ENCODE peak calls at places on chromosomes 1 and 21, in five cellular contexts. One of them, this sample, is unnamed. For H3K4me1, the result is how much of the 10 kb centered on the place peaks cover.

GRCh38 chr1:220926146-220926545 is 46.9 kb downstream of the HLX start:
- DNase-seq in heart left ventricle: no peak
- DNase-seq in heart right ventricle: no peak
- DNase-seq in sigmoid colon: no peak
- DNase-seq in A549: no peak
- DNase-seq in this sample: no peak

GRCh38 chr21:42031816-42032215 is 21.7 kb upstream of the ZBTB21 start:
- DNase-seq in A549: no peak
- DNase-seq in heart left ventricle: no peak
- DNase-seq in sigmoid colon: no peak
- DNase-seq in heart right ventricle: no peak
- DNase-seq in this sample: no peak

GRCh38 chr1:33654267-33654832 is 181.9 kb downstream of the ZSCAN20 start:
- DNase-seq in sigmoid colon: no peak
- DNase-seq in heart right ventricle: no peak
- DNase-seq in A549: no peak
- DNase-seq in heart left ventricle: no peak
- DNase-seq in this sample: peak

GRCh38 chr1:244844155-244845121 is 9.0 kb downstream of the COX20 start:
- DNase-seq in heart right ventricle: no peak
- DNase-seq in A549: no peak
- DNase-seq in heart left ventricle: no peak
- DNase-seq in sigmoid colon: no peak
- DNase-seq in this sample: no peak

GRCh38 chr1:81435175-81435574 is 365.6 kb upstream of the ADGRL2 start:
- DNase-seq in sigmoid colon: no peak
- DNase-seq in heart left ventricle: no peak
- DNase-seq in A549: no peak
- DNase-seq in heart right ventricle: no peak
- DNase-seq in this sample: no peak

GRCh38 chr1:224894915-224895314 is 34.6 kb upstream of the DNAH14 start:
- DNase-seq in sigmoid colon: no peak
- DNase-seq in heart left ventricle: no peak
- DNase-seq in A549: peak
- DNase-seq in heart right ventricle: no peak
- DNase-seq in this sample: no peak

GRCh38 chr1:227333423-227333822 is 15.1 kb upstream of the CDC42BPA start:
- DNase-seq in heart right ventricle: no peak
- DNase-seq in sigmoid colon: no peak
- DNase-seq in heart left ventricle: no peak
- DNase-seq in A549: no peak
- DNase-seq in this sample: no peak

GRCh38 chr1:99441234-99442095 is 177.2 kb downstream of the PLPPR4 start:
- DNase-seq in heart right ventricle: no peak
- DNase-seq in sigmoid colon: no peak
- DNase-seq in heart left ventricle: no peak
- DNase-seq in A549: no peak
- DNase-seq in this sample: no peak

GRCh38 chr1:12424793-12425192 is 193.2 kb downstream of the DHRS3 start:
- DNase-seq in A549: no peak
- DNase-seq in heart left ventricle: no peak
- DNase-seq in sigmoid colon: no peak
- DNase-seq in heart right ventricle: no peak
- DNase-seq in this sample: no peak

GRCh38 chr1:114131526-114132220 is 22.0 kb downstream of the SYT6 start:
- DNase-seq in heart right ventricle: no peak
- DNase-seq in A549: no peak
- DNase-seq in sigmoid colon: peak
- DNase-seq in heart left ventricle: no peak
- DNase-seq in this sample: no peak

GRCh38 chr1:67004176-67004575 is 49.8 kb downstream of the SLC35D1 start:
- DNase-seq in heart right ventricle: no peak
- DNase-seq in A549: no peak
- DNase-seq in heart left ventricle: no peak
- DNase-seq in sigmoid colon: no peak
- DNase-seq in this sample: no peak

GRCh38 chr1:178576841-178577240 is 63.9 kb downstream of the TEX35 start:
- DNase-seq in A549: no peak
- DNase-seq in heart left ventricle: no peak
- DNase-seq in heart right ventricle: no peak
- DNase-seq in sigmoid colon: no peak
- DNase-seq in this sample: no peak

GRCh38 chr1:26278835-26279597 is 870 bp upstream of the SH3BGRL3 start:
- DNase-seq in heart left ventricle: no peak
- DNase-seq in A549: no peak
- DNase-seq in heart right ventricle: no peak
- DNase-seq in sigmoid colon: no peak
- DNase-seq in this sample: no peak

GRCh38 chr1:186708578-186709203 is 28.5 kb upstream of the PTGS2 start:
- DNase-seq in heart left ventricle: no peak
- DNase-seq in sigmoid colon: no peak
- DNase-seq in heart right ventricle: no peak
- DNase-seq in A549: peak
- DNase-seq in this sample: no peak

GRCh38 chr1:5884110-5884509 is 108.1 kb downstream of the NPHP4 start:
- DNase-seq in A549: no peak
- DNase-seq in heart right ventricle: no peak
- DNase-seq in sigmoid colon: no peak
- DNase-seq in heart left ventricle: peak
- DNase-seq in this sample: no peak

GRCh38 chr1:77779529-77780281 is at the start of gene MIGA1:
- DNase-seq in A549: peak
- DNase-seq in heart right ventricle: peak
- DNase-seq in heart left ventricle: peak
- DNase-seq in sigmoid colon: peak
- DNase-seq in this sample: peak

GRCh38 chr1:25145775-25146381 is 86.4 kb downstream of the SYF2 start:
- DNase-seq in sigmoid colon: no peak
- DNase-seq in A549: no peak
- DNase-seq in heart right ventricle: no peak
- DNase-seq in heart left ventricle: no peak
- DNase-seq in this sample: no peak

GRCh38 chr1:211559222-211560010 is 19.5 kb downstream of the SLC30A1 start:
- DNase-seq in A549: no peak
- DNase-seq in heart left ventricle: no peak
- DNase-seq in heart right ventricle: no peak
- DNase-seq in sigmoid colon: no peak
- DNase-seq in this sample: no peak

GRCh38 chr1:226641671-226642231 is 93.2 kb downstream of the STUM start:
- DNase-seq in heart right ventricle: no peak
- DNase-seq in sigmoid colon: peak
- DNase-seq in heart left ventricle: peak
- DNase-seq in A549: no peak
- DNase-seq in this sample: no peak

GRCh38 chr1:48870596-48870995 is 93.9 kb upstream of the BEND5 start:
- DNase-seq in heart left ventricle: no peak
- DNase-seq in heart right ventricle: no peak
- DNase-seq in A549: peak
- DNase-seq in sigmoid colon: no peak
- DNase-seq in this sample: peak

GRCh38 chr1:24639881-24640280 is 3.2 kb upstream of the SRRM1 start:
- DNase-seq in heart right ventricle: no peak
- DNase-seq in sigmoid colon: no peak
- DNase-seq in A549: no peak
- DNase-seq in heart left ventricle: no peak
- DNase-seq in this sample: no peak

GRCh38 chr1:202160377-202160940 is at the start of gene PTPN7:
- DNase-seq in sigmoid colon: no peak
- DNase-seq in heart right ventricle: no peak
- DNase-seq in A549: no peak
- DNase-seq in heart left ventricle: peak
- DNase-seq in this sample: no peak
- TF ChIP-seq CTCF in sigmoid colon: no peak
- TF ChIP-seq CTCF in heart right ventricle: no peak
- TF ChIP-seq CTCF in A549: no peak
- TF ChIP-seq CTCF in heart left ventricle: no peak
- TF ChIP-seq CTCF in this sample: no peak

DNA sequence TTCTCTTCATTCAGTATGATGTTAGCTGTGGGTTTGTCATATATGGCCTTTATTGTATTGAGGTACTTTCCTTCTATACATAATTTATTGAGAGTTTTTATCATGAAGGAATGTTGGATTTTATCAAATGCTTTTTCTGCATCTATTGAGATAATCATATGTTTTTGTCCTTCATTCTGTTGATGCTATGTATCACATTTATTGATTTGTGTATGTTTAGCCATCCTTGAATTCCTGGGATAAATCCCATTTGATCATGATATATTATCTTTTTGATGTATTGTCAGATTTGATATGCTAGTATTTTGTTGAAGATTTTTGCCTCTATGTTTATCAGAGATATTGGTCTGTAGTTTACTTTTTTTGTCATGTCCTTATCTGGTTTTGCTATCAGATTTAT is 20.9 kb upstream of the GPR161 start:
- DNase-seq in heart left ventricle: no peak
- DNase-seq in sigmoid colon: no peak
- DNase-seq in heart right ventricle: no peak
- DNase-seq in A549: no peak
- DNase-seq in this sample: no peak
- H3K4me1 ChIP-seq in heart left ventricle: under half
- H3K4me1 ChIP-seq in sigmoid colon: under half
- H3K4me1 ChIP-seq in heart right ventricle: under half
- H3K4me1 ChIP-seq in A549: under half
- H3K4me1 ChIP-seq in this sample: under half

GRCh38 chr1:53888716-53889115 is 881 bp downstream of the YIPF1 start:
- DNase-seq in A549: no peak
- DNase-seq in heart right ventricle: no peak
- DNase-seq in sigmoid colon: no peak
- DNase-seq in heart left ventricle: no peak
- DNase-seq in this sample: no peak
- H3K4me3 ChIP-seq in A549: peak
- H3K4me3 ChIP-seq in heart right ventricle: peak
- H3K4me3 ChIP-seq in sigmoid colon: peak
- H3K4me3 ChIP-seq in heart left ventricle: peak
- H3K4me3 ChIP-seq in this sample: peak

DNA sequence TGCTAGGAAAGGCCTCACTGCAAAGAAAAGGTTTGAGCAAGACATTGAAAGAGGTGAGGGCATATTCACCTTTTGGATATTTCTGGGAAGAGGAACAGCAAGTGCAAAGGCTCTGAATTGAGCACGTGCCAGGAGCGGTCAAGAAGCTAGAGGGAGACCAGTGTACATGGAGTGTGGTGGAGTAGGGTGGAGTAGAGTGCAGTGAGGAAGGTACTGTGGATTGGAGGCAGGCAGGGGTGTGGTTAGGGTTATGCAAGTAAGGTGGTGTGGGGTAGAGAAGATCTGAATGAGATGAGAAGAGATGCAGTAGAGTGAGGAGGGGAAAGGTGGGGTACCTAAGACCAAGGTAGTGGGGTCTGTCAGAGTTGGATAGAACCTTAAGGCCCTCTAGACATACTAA is 119.6 kb downstream of the OMA1 start:
- DNase-seq in heart right ventricle: no peak
- DNase-seq in heart left ventricle: no peak
- DNase-seq in A549: no peak
- DNase-seq in sigmoid colon: no peak
- DNase-seq in this sample: no peak
- TF ChIP-seq CTCF in heart right ventricle: no peak
- TF ChIP-seq CTCF in heart left ventricle: no peak
- TF ChIP-seq CTCF in A549: no peak
- TF ChIP-seq CTCF in sigmoid colon: no peak
- TF ChIP-seq CTCF in this sample: no peak

GRCh38 chr1:9246841-9247785 is 12.5 kb downstream of the H6PD start:
- DNase-seq in sigmoid colon: no peak
- DNase-seq in heart left ventricle: no peak
- DNase-seq in A549: no peak
- DNase-seq in heart right ventricle: no peak
- DNase-seq in this sample: no peak

GRCh38 chr1:9244501-9245229 is 10.1 kb downstream of the H6PD start:
- DNase-seq in A549: no peak
- DNase-seq in sigmoid colon: no peak
- DNase-seq in heart right ventricle: no peak
- DNase-seq in heart left ventricle: no peak
- DNase-seq in this sample: no peak

GRCh38 chr1:9245230-9245619 is 10.7 kb downstream of the H6PD start:
- DNase-seq in heart left ventricle: no peak
- DNase-seq in heart right ventricle: no peak
- DNase-seq in A549: no peak
- DNase-seq in sigmoid colon: no peak
- DNase-seq in this sample: no peak

GRCh38 chr1:9246215-9246614 is 11.6 kb downstream of the H6PD start:
- DNase-seq in sigmoid colon: no peak
- DNase-seq in heart right ventricle: no peak
- DNase-seq in A549: no peak
- DNase-seq in heart left ventricle: no peak
- DNase-seq in this sample: no peak

GRCh38 chr1:9245661-9246060 is 11.1 kb downstream of the H6PD start:
- DNase-seq in sigmoid colon: no peak
- DNase-seq in heart right ventricle: no peak
- DNase-seq in heart left ventricle: no peak
- DNase-seq in A549: no peak
- DNase-seq in this sample: no peak
- H3K4me1 ChIP-seq in sigmoid colon: half or more
- H3K4me1 ChIP-seq in heart right ventricle: half or more
- H3K4me1 ChIP-seq in heart left ventricle: under half
- H3K4me1 ChIP-seq in A549: under half
- H3K4me1 ChIP-seq in this sample: under half

GRCh38 chr1:151953409-151954094 is 40.1 kb downstream of the S100A10 start:
- DNase-seq in heart right ventricle: no peak
- DNase-seq in heart left ventricle: no peak
- DNase-seq in A549: no peak
- DNase-seq in sigmoid colon: no peak
- DNase-seq in this sample: no peak
- H3K4me3 ChIP-seq in heart right ventricle: no peak
- H3K4me3 ChIP-seq in heart left ventricle: no peak
- H3K4me3 ChIP-seq in A549: no peak
- H3K4me3 ChIP-seq in sigmoid colon: no peak
- H3K4me3 ChIP-seq in this sample: no peak

DNA sequence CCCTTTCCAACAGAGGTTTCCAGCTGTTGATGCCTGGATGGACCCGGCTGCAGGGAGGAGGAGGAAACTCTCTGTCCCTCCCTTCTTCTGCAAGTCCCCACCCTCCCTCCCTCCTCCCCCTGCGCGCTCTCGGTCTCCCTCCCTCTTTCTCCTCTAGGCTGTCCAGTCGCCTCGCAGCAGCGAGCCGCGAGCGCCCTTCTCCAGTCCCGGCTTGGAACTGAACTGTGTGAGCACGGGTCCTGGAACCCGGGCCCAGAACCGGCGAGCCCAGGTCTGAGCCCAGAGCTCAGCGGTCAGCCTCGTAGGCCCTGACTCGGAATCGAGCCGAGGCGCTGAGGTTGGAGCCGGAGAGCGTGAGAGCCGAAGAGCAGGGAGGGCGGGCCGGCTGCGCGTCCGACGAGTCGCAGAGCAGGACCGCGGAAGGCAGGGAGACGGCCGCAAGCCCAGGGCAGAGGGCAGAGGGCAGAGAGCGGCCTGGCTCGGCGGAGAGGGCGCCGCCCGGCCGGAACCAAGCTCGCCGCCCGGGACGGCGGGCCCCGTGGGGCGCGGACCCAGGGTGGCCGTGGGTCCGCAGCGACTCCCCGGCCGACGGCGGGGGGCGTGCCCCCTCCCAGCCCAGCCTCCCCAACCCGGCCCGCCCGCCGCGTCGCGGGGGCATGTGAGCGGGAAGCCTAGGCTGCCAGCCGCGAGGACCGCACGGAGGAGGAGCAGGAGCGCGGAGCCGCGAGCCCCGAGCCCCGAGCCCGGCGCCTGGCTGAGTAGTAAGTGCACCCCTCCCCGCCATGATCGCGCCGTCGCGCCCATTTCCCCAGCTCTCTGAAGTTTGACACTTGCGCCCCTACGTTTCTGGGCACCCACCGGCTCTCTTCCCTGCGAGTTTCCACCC is at the start of gene SOX13:
- DNase-seq in heart left ventricle: peak
- DNase-seq in A549: peak
- DNase-seq in heart right ventricle: peak
- DNase-seq in sigmoid colon: peak
- DNase-seq in this sample: peak
- TF ChIP-seq CTCF in heart left ventricle: peak
- TF ChIP-seq CTCF in A549: peak
- TF ChIP-seq CTCF in heart right ventricle: no peak
- TF ChIP-seq CTCF in sigmoid colon: no peak
- TF ChIP-seq CTCF in this sample: peak

This sample was measured in cardiac muscle cell.